ENCODE peak calls at places on chromosome X, in nine cellular contexts. J is GM12878, E is mammary epithelial cell, I is neural progenitor cell, C is fibroblast of lung, T is H1, Z is endothelial cell of umbilical vein, G is PC-3, F is GM23248. Y is an unnamed sample.

GRCh38 chrX:151806967-151807540 is 72.5 kb downstream of the CNGA2 start:
- DNase-seq in J (no peak), E (peak; percentile 49), I (no peak), C (no peak), T (no peak), Z (no peak), G (no peak), F (no peak), Y (no peak)

GRCh38 chrX:70960728-70961127 is 29.8 kb upstream of the SLC7A3 start:
- DNase-seq in J (no peak), E (no peak), I (peak; percentile 30), C (no peak), T (no peak), Z (no peak), G (peak; percentile 19), F (peak; percentile 8), Y (no peak)

GRCh38 chrX:72314881-72315280 is 9.2 kb upstream of the CITED1 start:
- DNase-seq in J (no peak), E (no peak), I (no peak), C (no peak), T (no peak), Z (no peak), G (no peak), F (no peak), Y (no peak)

GRCh38 chrX:86133761-86134160 is 14.5 kb upstream of the DACH2 start:
- DNase-seq in J (no peak), E (no peak), I (no peak), C (peak; percentile 11), T (no peak), Z (peak; percentile 4), G (no peak), F (peak; percentile 45), Y (no peak)

GRCh38 chrX:45889471-45889870 is 655.8 kb downstream of the ZNF674 start:
- DNase-seq in J (no peak), E (peak; percentile 17), I (no peak), C (peak; percentile 69), T (no peak), Z (no peak), G (peak; percentile 69), F (peak; percentile 53), Y (peak; percentile 51)

GRCh38 chrX:32987139-32987538 is 224.2 kb downstream of the DMD start:
- DNase-seq in J (no peak), E (no peak), I (peak; percentile 26), C (no peak), T (peak; percentile 17), Z (no peak), G (no peak), F (no peak), Y (no peak)

GRCh38 chrX:119502727-119503483 is 34.7 kb downstream of the SLC25A5 start:
- DNase-seq in J (no peak), E (peak; percentile 74), I (no peak), C (peak; percentile 60), T (no peak), Z (peak; percentile 1), G (peak; percentile 86), F (peak; percentile 82), Y (peak; percentile 39)

GRCh38 chrX:138711399-138712347 is at the start of gene FGF13:
- DNase-seq in J (no peak), E (no peak), I (peak; percentile 79), C (peak; percentile 27), T (peak; percentile 21), Z (no peak), G (peak; percentile 34), F (peak; percentile 44), Y (no peak)

GRCh38 chrX:27336466-27337091 is 126.6 kb downstream of the PPP4R3C start:
- DNase-seq in J (no peak), E (peak; percentile 16), I (peak; percentile 40), C (no peak), T (peak; percentile 3), Z (peak; percentile 16), G (peak; percentile 60), F (peak; percentile 34), Y (no peak)

GRCh38 chrX:10231461-10231860 is 74.7 kb downstream of the CLCN4 start:
- DNase-seq in J (no peak), E (peak; percentile 12), I (no peak), C (no peak), T (no peak), Z (no peak), G (peak; percentile 54), F (no peak), Y (no peak)

GRCh38 chrX:154096140-154097002 is 1.1 kb downstream of the MECP2 start:
- DNase-seq in J (no peak), E (peak; percentile 10), I (peak; percentile 37), C (peak; percentile 60), T (no peak), Z (no peak), G (peak; percentile 9), F (peak; percentile 71), Y (peak; percentile 45)

GRCh38 chrX:44913656-44914531 is 40.9 kb downstream of the KDM6A start:
- DNase-seq in J (no peak), E (peak; percentile 59), I (no peak), C (no peak), T (no peak), Z (no peak), G (no peak), F (no peak), Y (no peak)

GRCh38 chrX:106791495-106791894 is 11.0 kb upstream of the TBC1D8B start:
- DNase-seq in J (no peak), E (no peak), I (no peak), C (peak; percentile 13), T (no peak), Z (peak; percentile 2), G (peak; percentile 43), F (peak; percentile 40), Y (no peak)

GRCh38 chrX:32524385-32524784 is 687.0 kb downstream of the DMD start:
- DNase-seq in J (no peak), E (no peak), I (no peak), C (no peak), T (no peak), Z (no peak), G (no peak), F (no peak), Y (no peak)

GRCh38 chrX:153551135-153551534 is 33.7 kb downstream of the ATP2B3 start:
- DNase-seq in J (no peak), E (peak; percentile 8), I (no peak), C (peak; percentile 20), T (no peak), Z (no peak), G (no peak), F (peak; percentile 82), Y (no peak)

GRCh38 chrX:79287724-79288123 is 79.4 kb downstream of the ITM2A start:
- DNase-seq in J (no peak), E (no peak), I (no peak), C (no peak), T (no peak), Z (no peak), G (no peak), F (no peak), Y (no peak)

GRCh38 chrX:27008486-27008885 is 454.7 kb downstream of the PPP4R3C start:
- DNase-seq in J (no peak), E (no peak), I (peak; percentile 3), C (no peak), T (no peak), Z (no peak), G (no peak), F (no peak), Y (no peak)

GRCh38 chrX:130095249-130095648 is 15.0 kb downstream of the ELF4 start:
- DNase-seq in J (no peak), E (no peak), I (no peak), C (no peak), T (no peak), Z (no peak), G (no peak), F (no peak), Y (no peak)

GRCh38 chrX:130094712-130095111 is 15.6 kb downstream of the ELF4 start:
- DNase-seq in J (no peak), E (no peak), I (no peak), C (no peak), T (no peak), Z (no peak), G (no peak), F (no peak), Y (no peak)

GRCh38 chrX:130097507-130098201 is 12.6 kb downstream of the ELF4 start:
- DNase-seq in J (no peak), E (no peak), I (no peak), C (no peak), T (no peak), Z (peak; percentile 87), G (no peak), F (no peak), Y (no peak)

GRCh38 chrX:130100180-130100579 is 10.1 kb downstream of the ELF4 start:
- DNase-seq in J (no peak), E (no peak), I (no peak), C (no peak), T (no peak), Z (no peak), G (no peak), F (peak; percentile 85), Y (no peak)

GRCh38 chrX:130098202-130098552 is 12.1 kb downstream of the ELF4 start:
- DNase-seq in J (no peak), E (no peak), I (no peak), C (no peak), T (no peak), Z (no peak), G (no peak), F (no peak), Y (no peak)
- H3K4me1 ChIP-seq in J (peaks cover 4% of the 10 kb centered on the region), E (peaks cover 17% of the 10 kb centered on the region), I (peaks cover 3% of the 10 kb centered on the region), C (peaks cover 2% of the 10 kb centered on the region), T (no peaks in the 10 kb centered on the region), Z (peaks cover 18% of the 10 kb centered on the region), G (peaks cover 4% of the 10 kb centered on the region), F (peaks cover 12% of the 10 kb centered on the region), Y (no peaks in the 10 kb centered on the region)

GRCh38 chrX:37350034-37350365 is 836 bp downstream of the PRRG1 start:
- DNase-seq in J (no peak), E (peak; percentile 12), I (no peak), C (peak; percentile 22), T (no peak), Z (peak; percentile 31), G (peak; percentile 39), F (peak; percentile 55), Y (peak; percentile 14)
- H3K4me2 ChIP-seq in J (no peak overlapping the region), E (peak overlapping the region; percentile 65), I (peak overlapping the region; percentile 81), C (peak overlapping the region; percentile 83), T (peak overlapping the region; percentile 77), Z (peak overlapping the region; percentile 92), G (peak overlapping the region; percentile 99), F (peak overlapping the region; percentile 95), Y (peak overlapping the region; percentile 86)

GRCh38 chrX:427812-428725 is 41.4 kb upstream of the PPP2R3B start:
- DNase-seq in J (no peak), E (no peak), I (peak; percentile 82), C (no peak), T (peak; percentile 54), Z (no peak), G (peak; percentile 24), F (peak; percentile 24), Y (no peak)
- TF ChIP-seq EZH2 in J (no peak), E (no peak), I (peak; percentile 40), C (no peak), T (no peak), Z (peak; percentile 22), G (no peak), F (peak; percentile 52), Y (no peak)

DNA sequence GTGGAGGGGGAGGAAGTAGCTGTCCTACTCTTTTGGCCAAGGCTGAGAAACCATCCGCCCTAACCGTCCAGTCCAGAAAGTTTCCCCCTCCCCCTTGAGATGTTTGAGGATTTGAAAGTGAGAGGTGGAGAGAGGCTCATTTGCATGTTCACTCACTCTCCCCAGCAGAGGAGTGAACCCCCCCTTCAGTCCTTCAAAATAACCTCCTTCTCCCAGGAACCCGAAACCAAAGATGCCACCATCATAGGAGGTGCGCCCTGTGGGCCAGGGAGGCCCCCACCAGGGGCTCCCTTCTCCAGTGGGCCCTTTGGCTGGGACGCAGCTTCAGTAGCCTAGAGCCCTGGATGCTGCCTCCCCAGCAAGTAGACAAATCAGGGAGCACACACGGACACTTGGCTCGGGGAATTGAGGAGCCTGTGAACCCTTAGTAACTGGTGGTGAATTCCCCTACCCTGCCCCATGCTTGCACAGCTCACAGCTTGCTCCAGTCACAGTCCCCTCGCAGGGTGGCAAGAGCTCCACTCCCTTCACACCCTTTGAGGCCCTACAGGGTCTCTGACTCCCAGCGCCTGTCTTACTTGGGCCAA is 25.6 kb downstream of the ELF4 start:
- DNase-seq in J (peak; percentile 81), E (no peak), I (no peak), C (no peak), T (no peak), Z (no peak), G (no peak), F (no peak), Y (no peak)
- H3K4me1 ChIP-seq in J (peaks cover 43% of the 10 kb centered on the region), E (no peaks in the 10 kb centered on the region), I (no peaks in the 10 kb centered on the region), C (peaks cover 7% of the 10 kb centered on the region), T (peaks cover 9% of the 10 kb centered on the region), Z (peaks cover 42% of the 10 kb centered on the region), G (no peaks in the 10 kb centered on the region), F (peaks cover 21% of the 10 kb centered on the region), Y (peaks cover 8% of the 10 kb centered on the region)

Y was measured in astrocyte.